ENCODE peak calls at places on chromosome 11, in six cellular contexts. U, A, B, V, Q and N are unnamed samples.
A peak's percentile ranks its signal among the peaks of the same experiment; 100 is the strongest.

GRCh38 chr11:8063319-8063718 is 17.7 kb upstream of the TUB start:
- DNase-seq in B (no peak), U (peak; percentile 85), V (no peak), A (no peak), Q (no peak), N (no peak)

GRCh38 chr11:121416909-121417567 is 35.1 kb upstream of the SORL1 start:
- DNase-seq in Q (peak; percentile 77), A (peak; percentile 70), V (peak; percentile 52), B (peak; percentile 90), U (peak; percentile 96), N (no peak)

GRCh38 chr11:2825886-2826678 is 59.5 kb downstream of the CDKN1C start:
- DNase-seq in A (peak; percentile 45), Q (peak; percentile 54), U (peak; percentile 95), V (peak; percentile 93), B (peak; percentile 72), N (no peak)

GRCh38 chr11:62054484-62055121 is 69.2 kb upstream of the INCENP start:
- DNase-seq in B (peak; percentile 54), A (peak; percentile 48), Q (peak; percentile 57), V (no peak), U (peak; percentile 79), N (no peak)

GRCh38 chr11:86509579-86509978 is 134.9 kb downstream of the CCDC81 start:
- DNase-seq in A (no peak), U (no peak), B (no peak), Q (no peak), V (no peak), N (no peak)

GRCh38 chr11:123187221-123187620 is 7.8 kb downstream of the CLMP start:
- DNase-seq in Q (no peak), B (no peak), V (no peak), A (no peak), U (no peak), N (no peak)

GRCh38 chr11:133842053-133842452 is 3.3 kb downstream of the SPATA19 start:
- DNase-seq in B (no peak), Q (no peak), A (no peak), U (no peak), V (no peak), N (no peak)

GRCh38 chr11:122199661-122200060 is 83.6 kb upstream of the BLID start:
- DNase-seq in Q (no peak), V (no peak), A (no peak), B (no peak), U (no peak), N (no peak)

GRCh38 chr11:66259976-66260375 is 8.5 kb upstream of the RAB1B start:
- DNase-seq in U (no peak), B (no peak), A (no peak), Q (no peak), V (no peak), N (no peak)

GRCh38 chr11:85540635-85541034 is 86.5 kb downstream of the DLG2 start:
- DNase-seq in Q (no peak), A (no peak), V (no peak), B (no peak), U (no peak), N (no peak)

GRCh38 chr11:129460714-129461113 is 85.1 kb downstream of the BARX2 start:
- DNase-seq in Q (no peak), V (no peak), U (no peak), A (no peak), B (no peak), N (no peak)

GRCh38 chr11:3101921-3102640 is 44.9 kb upstream of the CARS1 start:
- DNase-seq in B (no peak), A (no peak), V (no peak), Q (no peak), U (no peak), N (peak; percentile 88)

GRCh38 chr11:19117760-19118097 is 761 bp downstream of the ZDHHC13 start:
- DNase-seq in Q (no peak), B (no peak), V (no peak), A (no peak), U (peak; percentile 14), N (no peak)

GRCh38 chr11:92070026-92070889 is 154.4 kb upstream of the FAT3 start:
- DNase-seq in B (no peak), A (no peak), V (no peak), Q (no peak), U (peak; percentile 31), N (no peak)
- TF ChIP-seq CTCF in B (no peak), A (no peak), V (peak; percentile 40), Q (no peak), U (peak; percentile 2), N (peak; percentile 56)

GRCh38 chr11:44727373-44728084 is 767 bp downstream of the TSPAN18 start:
- DNase-seq in Q (peak; percentile 83), V (peak; percentile 17), U (peak; percentile 62), B (peak; percentile 83), A (peak; percentile 72), N (no peak)

GRCh38 chr11:44728491-44728910 is 1.7 kb downstream of the TSPAN18 start:
- DNase-seq in U (no peak), V (no peak), Q (no peak), A (no peak), B (no peak), N (no peak)

GRCh38 chr11:44727114-44727372 is 281 bp downstream of the TSPAN18 start:
- DNase-seq in B (no peak), Q (no peak), U (no peak), A (no peak), V (no peak), N (no peak)

GRCh38 chr11:44729065-44729464 is 2.3 kb downstream of the TSPAN18 start:
- DNase-seq in V (no peak), U (no peak), B (no peak), A (no peak), Q (no peak), N (no peak)

GRCh38 chr11:44728085-44728410 is 1.3 kb downstream of the TSPAN18 start:
- DNase-seq in A (no peak), U (no peak), V (no peak), B (no peak), Q (no peak), N (no peak)
- TF ChIP-seq CTCF in A (no peak), U (no peak), V (no peak), B (peak; percentile 1), Q (no peak), N (no peak)

GRCh38 chr11:14144905-14145304 is 182.4 kb downstream of the SPON1 start:
- DNase-seq in B (no peak), Q (no peak), A (no peak), V (no peak), U (no peak), N (no peak)

GRCh38 chr11:14149683-14150082 is 187.2 kb downstream of the SPON1 start:
- DNase-seq in B (no peak), V (no peak), A (no peak), U (no peak), Q (no peak), N (no peak)

GRCh38 chr11:14150878-14151277 is 188.4 kb downstream of the SPON1 start:
- DNase-seq in Q (no peak), A (no peak), U (no peak), B (no peak), V (no peak), N (no peak)

GRCh38 chr11:14148653-14149273 is 186.2 kb downstream of the SPON1 start:
- DNase-seq in V (peak; percentile 39), U (peak; percentile 68), A (no peak), Q (no peak), B (no peak), N (no peak)
- TF ChIP-seq CTCF in V (peak; percentile 73), U (peak; percentile 60), A (peak; percentile 24), Q (peak; percentile 42), B (peak; percentile 48), N (peak; percentile 80)

GRCh38 chr11:870127-870413 is 27.4 kb downstream of the TSPAN4 start:
- DNase-seq in U (no peak), V (no peak), Q (no peak), A (no peak), B (no peak), N (no peak)
- TF ChIP-seq CTCF in U (no peak), V (peak; percentile 17), Q (no peak), A (no peak), B (no peak), N (peak; percentile 54)

GRCh38 chr11:101323997-101324396 is 194.4 kb upstream of the PGR start:
- DNase-seq in U (no peak), A (no peak), B (no peak), V (peak; percentile 10), Q (no peak), N (no peak)
- TF ChIP-seq CTCF in U (no peak), A (no peak), B (no peak), V (peak; percentile 50), Q (no peak), N (peak; percentile 24)

GRCh38 chr11:126939552-126939951 is 61.0 kb downstream of the KIRREL3 start:
- DNase-seq in Q (no peak), A (no peak), V (no peak), B (no peak), U (no peak), N (no peak)

GRCh38 chr11:126942146-126942545 is 58.4 kb downstream of the KIRREL3 start:
- DNase-seq in U (no peak), V (no peak), B (no peak), A (no peak), Q (no peak), N (no peak)

GRCh38 chr11:126943319-126943718 is 57.3 kb downstream of the KIRREL3 start:
- DNase-seq in U (no peak), B (no peak), A (no peak), Q (no peak), V (no peak), N (no peak)

DNA sequence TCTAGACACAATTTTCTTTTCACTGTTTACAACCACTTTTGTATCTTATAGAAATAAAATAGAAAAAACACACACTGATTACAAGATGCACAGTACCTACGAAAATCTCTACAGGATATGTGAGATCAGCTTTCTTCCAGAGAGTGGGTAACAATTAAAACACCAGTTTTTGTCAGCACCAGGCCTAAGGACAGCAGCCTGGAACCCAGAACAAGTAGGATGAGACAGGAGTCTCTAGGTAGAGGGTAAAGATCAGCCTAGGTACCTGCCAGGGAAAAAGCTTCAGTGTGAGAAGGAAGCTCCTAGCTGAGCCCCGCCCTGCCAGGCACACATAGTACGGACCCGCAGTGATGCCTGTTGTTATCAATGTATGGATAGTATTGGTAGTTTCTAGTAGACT is 61.9 kb downstream of the KIRREL3 start:
- DNase-seq in A (no peak), Q (no peak), V (no peak), B (no peak), U (no peak), N (no peak)
- TF ChIP-seq CTCF in A (no peak), Q (no peak), V (no peak), B (no peak), U (no peak), N (no peak)

DNA sequence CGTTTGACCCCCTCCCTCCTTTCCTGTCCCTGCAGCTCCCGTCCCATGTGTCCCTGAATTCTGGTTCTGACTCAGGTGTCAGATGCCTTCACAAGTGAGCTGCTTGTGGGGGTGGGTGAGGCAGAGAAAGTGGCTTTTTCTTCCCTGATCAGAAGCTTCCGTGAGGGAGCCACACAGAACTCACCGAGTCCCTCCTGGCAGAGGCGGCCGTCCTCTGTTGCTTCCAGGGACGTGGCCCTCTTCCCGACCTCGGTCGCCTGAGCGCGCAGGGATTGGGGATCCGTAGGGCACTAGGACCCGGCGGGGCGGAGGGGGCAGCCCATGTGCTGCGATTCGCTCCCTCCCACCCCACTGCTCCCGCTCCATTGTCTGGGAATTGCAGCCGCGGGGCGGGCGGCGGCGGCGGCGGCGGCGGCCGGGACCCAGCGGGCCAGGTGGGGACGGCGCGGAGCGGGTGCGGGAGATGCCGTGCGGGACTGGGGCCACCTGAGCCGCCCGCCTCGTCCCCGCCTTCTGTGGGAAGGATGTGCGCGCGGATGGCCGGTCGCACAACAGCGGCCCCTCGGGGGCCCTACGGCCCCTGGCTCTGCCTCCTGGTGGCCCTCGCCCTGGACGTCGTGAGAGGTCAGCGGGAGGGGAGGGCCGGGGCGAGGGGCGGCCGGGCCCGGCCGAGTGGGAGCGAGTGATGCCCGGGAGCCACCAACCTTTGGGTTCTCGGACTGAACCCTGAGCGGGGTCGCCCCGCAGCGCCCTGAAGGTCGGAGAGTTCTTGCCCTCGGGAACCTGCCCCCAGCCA is at the start of gene TMEM132A:
- DNase-seq in V (peak; percentile 58), U (peak; percentile 61), A (peak; percentile 74), B (peak; percentile 75), Q (peak; percentile 78), N (peak; percentile 92)
- TF ChIP-seq CTCF in V (no peak), U (no peak), A (no peak), B (no peak), Q (no peak), N (peak; percentile 33)